ENCODE peak calls at places on chromosomes 7 and 10, in five cellular contexts. Z is EL; U is BE2C; E is NCI-H460; Y is CD8-positive, alpha-beta memory T cell. A is an unnamed sample.

GRCh38 chr7:44377681-44378421 is 52.5 kb upstream of the CAMK2B start:
- DNase-seq in Z (no peak), U (no peak), E (no peak), Y (no peak), A (no peak)

GRCh38 chr10:22640351-22640750 is 74.0 kb downstream of the PIP4K2A start:
- DNase-seq in Z (no peak), U (peak), E (no peak), Y (no peak), A (no peak)

GRCh38 chr10:23702977-23703414 is 264.1 kb downstream of the OTUD1 start:
- DNase-seq in Z (peak), U (peak), E (peak), Y (peak), A (peak)

GRCh38 chr10:14879055-14879800 is 562 bp downstream of the SUV39H2 start:
- DNase-seq in Z (peak), U (peak), E (no peak), Y (peak), A (peak)

GRCh38 chr10:62093863-62094291 is 174.8 kb downstream of the RTKN2 start:
- DNase-seq in Z (peak), U (no peak), E (no peak), Y (no peak), A (no peak)

GRCh38 chr10:78579995-78580394 is 488.8 kb upstream of the ZMIZ1 start:
- DNase-seq in Z (no peak), U (peak), E (no peak), Y (no peak), A (peak)

GRCh38 chr10:100519321-100520051 is at the start of gene SEC31B:
- DNase-seq in Z (peak), U (peak), E (no peak), Y (no peak), A (no peak)

GRCh38 chr7:66419210-66419609 is 209.5 kb upstream of the KCTD7 start:
- DNase-seq in Z (no peak), U (no peak), E (no peak), Y (no peak), A (no peak)

GRCh38 chr7:9201928-9202327 is 768.5 kb downstream of the NXPH1 start:
- DNase-seq in Z (no peak), U (no peak), E (no peak), Y (no peak), A (peak)

GRCh38 chr10:17115683-17116082 is 13.9 kb downstream of the CUBN start:
- DNase-seq in Z (peak), U (no peak), E (peak), Y (no peak), A (no peak)

GRCh38 chr10:86684305-86684704 is 16.0 kb downstream of the LDB3 start:
- DNase-seq in Z (peak), U (peak), E (no peak), Y (no peak), A (no peak)

GRCh38 chr10:124156524-124157225 is 63.3 kb upstream of the CHST15 start:
- DNase-seq in Z (no peak), U (no peak), E (no peak), Y (no peak), A (no peak)

GRCh38 chr10:12129222-12130111 is at the start of gene SEC61A2:
- DNase-seq in Z (peak), U (peak), E (peak), Y (peak), A (peak)

GRCh38 chr10:43340619-43341018 is 30.8 kb upstream of the FXYD4 start:
- DNase-seq in Z (no peak), U (no peak), E (no peak), Y (no peak), A (no peak)

GRCh38 chr10:110865184-110865803 is 6.4 kb upstream of the PDCD4 start:
- DNase-seq in Z (peak), U (no peak), E (peak), Y (no peak), A (no peak)

GRCh38 chr10:42935466-42935865 is 141.4 kb upstream of the RET start:
- DNase-seq in Z (no peak), U (no peak), E (no peak), Y (no peak), A (no peak)

GRCh38 chr7:148700693-148701092 is 2.0 kb downstream of the CUL1 start:
- DNase-seq in Z (peak), U (peak), E (peak), Y (peak), A (peak)

GRCh38 chr10:17023386-17024298 is 106.0 kb downstream of the CUBN start:
- DNase-seq in Z (peak), U (no peak), E (peak), Y (peak), A (no peak)

GRCh38 chr10:78038791-78039547 is 5.3 kb downstream of the RPS24 start:
- DNase-seq in Z (no peak), U (no peak), E (no peak), Y (no peak), A (no peak)

GRCh38 chr10:117363027-117363426 is 12.2 kb downstream of the PDZD8 start:
- DNase-seq in Z (peak), U (no peak), E (no peak), Y (no peak), A (no peak)

GRCh38 chr7:80127412-80128150 is 7.0 kb upstream of the GNAI1 start:
- DNase-seq in Z (no peak), U (no peak), E (no peak), Y (no peak), A (peak)

GRCh38 chr10:118692911-118693310 is 61.9 kb downstream of the CACUL1 start:
- DNase-seq in Z (peak), U (no peak), E (no peak), Y (no peak), A (peak)

GRCh38 chr10:63699785-63700184 is 178.6 kb downstream of the REEP3 start:
- DNase-seq in Z (peak), U (no peak), E (no peak), Y (no peak), A (no peak)

GRCh38 chr10:121734517-121735137 is 136.4 kb upstream of the FGFR2 start:
- DNase-seq in Z (peak), U (peak), E (peak), Y (no peak), A (no peak)

GRCh38 chr7:87113077-87113476 is 39.2 kb upstream of the DMTF1 start:
- DNase-seq in Z (no peak), U (no peak), E (no peak), Y (no peak), A (no peak)

GRCh38 chr7:17371656-17372524 is 73.4 kb downstream of the AHR start:
- DNase-seq in Z (peak), U (no peak), E (peak), Y (no peak), A (no peak)

GRCh38 chr7:20201380-20201779 is 15.8 kb downstream of the MACC1 start:
- DNase-seq in Z (no peak), U (no peak), E (no peak), Y (no peak), A (no peak)

GRCh38 chr10:92204238-92204637 is 86.6 kb downstream of the CPEB3 start:
- DNase-seq in Z (no peak), U (no peak), E (no peak), Y (no peak), A (peak)

GRCh38 chr7:80145780-80146422 is 11.3 kb downstream of the GNAI1 start:
- DNase-seq in Z (peak), U (no peak), E (no peak), Y (no peak), A (no peak)

GRCh38 chr7:17274551-17275245 is 23.8 kb upstream of the AHR start:
- DNase-seq in Z (peak), U (no peak), E (no peak), Y (no peak), A (no peak)

A was measured in NCI-H2171 treated with DMSO at 0.1 percent for 48 hours.